ENCODE peak calls at places on chromosomes 4 and X, in seven cellular contexts. Z, W, R, B, U, J and O are unnamed samples.

GRCh38 chr4:107317596-107317995 is 281.5 kb upstream of the DKK2 start:
- DNase-seq in U (no peak), R (no peak), Z (no peak), J (no peak), W (no peak), B (no peak), O (no peak)

GRCh38 chrX:150848914-150849365 is 49.5 kb downstream of the CD99L2 start:
- DNase-seq in Z (no peak), R (no peak), B (no peak), U (no peak), J (peak; percentile 54), W (no peak), O (peak; percentile 73)

GRCh38 chr4:77310931-77311330 is 153.9 kb downstream of the CCNG2 start:
- DNase-seq in Z (no peak), W (no peak), U (no peak), R (no peak), J (no peak), B (no peak), O (no peak)

GRCh38 chrX:130339408-130340222 is at the start of gene SLC25A14:
- DNase-seq in W (peak; percentile 51), Z (peak; percentile 77), R (peak; percentile 53), U (peak; percentile 87), B (peak; percentile 85), J (peak; percentile 76), O (peak; percentile 72)

GRCh38 chr4:109026588-109026987 is 263.7 kb upstream of the ETNPPL start:
- DNase-seq in J (no peak), B (no peak), W (no peak), Z (no peak), R (no peak), U (no peak), O (no peak)

GRCh38 chrX:18701621-18702361 is 5.7 kb upstream of the PPEF1 start:
- DNase-seq in J (peak; percentile 4), R (no peak), Z (peak; percentile 26), B (no peak), U (peak; percentile 49), W (no peak), O (peak; percentile 47)

GRCh38 chr4:7904108-7904516 is 35.5 kb downstream of the AFAP1 start:
- DNase-seq in Z (no peak), U (no peak), W (no peak), B (no peak), J (no peak), R (no peak), O (no peak)

GRCh38 chr4:173040200-173040599 is 128.4 kb upstream of the GALNT7 start:
- DNase-seq in R (no peak), J (no peak), U (no peak), B (no peak), W (no peak), Z (peak; percentile 25), O (peak; percentile 92)

GRCh38 chrX:108537005-108537404 is 97.4 kb downstream of the COL4A5 start:
- DNase-seq in R (peak; percentile 20), B (no peak), Z (no peak), W (peak; percentile 13), J (peak; percentile 22), U (no peak), O (peak; percentile 9)

GRCh38 chrX:135295238-135295943 is 13.9 kb upstream of the ETDC start:
- DNase-seq in R (peak; percentile 28), Z (peak; percentile 25), J (no peak), W (no peak), U (peak; percentile 66), B (peak; percentile 72), O (no peak)

GRCh38 chr4:105709081-105709450 is 482 bp downstream of the GSTCD start:
- DNase-seq in B (no peak), W (peak; percentile 6), J (peak; percentile 10), Z (no peak), U (peak; percentile 54), R (no peak), O (peak; percentile 14)

GRCh38 chr4:139617702-139618490 is 47.7 kb upstream of the MGST2 start:
- DNase-seq in W (peak; percentile 37), U (no peak), R (no peak), J (peak; percentile 28), B (no peak), Z (no peak), O (no peak)

GRCh38 chr4:75909331-75909844 is 7.1 kb upstream of the PPEF2 start:
- DNase-seq in Z (no peak), B (no peak), W (no peak), U (no peak), J (no peak), R (no peak), O (no peak)
- TF ChIP-seq POLR2A in Z (no peak), B (no peak), W (no peak), U (no peak), J (no peak), R (no peak), O (no peak)

DNA sequence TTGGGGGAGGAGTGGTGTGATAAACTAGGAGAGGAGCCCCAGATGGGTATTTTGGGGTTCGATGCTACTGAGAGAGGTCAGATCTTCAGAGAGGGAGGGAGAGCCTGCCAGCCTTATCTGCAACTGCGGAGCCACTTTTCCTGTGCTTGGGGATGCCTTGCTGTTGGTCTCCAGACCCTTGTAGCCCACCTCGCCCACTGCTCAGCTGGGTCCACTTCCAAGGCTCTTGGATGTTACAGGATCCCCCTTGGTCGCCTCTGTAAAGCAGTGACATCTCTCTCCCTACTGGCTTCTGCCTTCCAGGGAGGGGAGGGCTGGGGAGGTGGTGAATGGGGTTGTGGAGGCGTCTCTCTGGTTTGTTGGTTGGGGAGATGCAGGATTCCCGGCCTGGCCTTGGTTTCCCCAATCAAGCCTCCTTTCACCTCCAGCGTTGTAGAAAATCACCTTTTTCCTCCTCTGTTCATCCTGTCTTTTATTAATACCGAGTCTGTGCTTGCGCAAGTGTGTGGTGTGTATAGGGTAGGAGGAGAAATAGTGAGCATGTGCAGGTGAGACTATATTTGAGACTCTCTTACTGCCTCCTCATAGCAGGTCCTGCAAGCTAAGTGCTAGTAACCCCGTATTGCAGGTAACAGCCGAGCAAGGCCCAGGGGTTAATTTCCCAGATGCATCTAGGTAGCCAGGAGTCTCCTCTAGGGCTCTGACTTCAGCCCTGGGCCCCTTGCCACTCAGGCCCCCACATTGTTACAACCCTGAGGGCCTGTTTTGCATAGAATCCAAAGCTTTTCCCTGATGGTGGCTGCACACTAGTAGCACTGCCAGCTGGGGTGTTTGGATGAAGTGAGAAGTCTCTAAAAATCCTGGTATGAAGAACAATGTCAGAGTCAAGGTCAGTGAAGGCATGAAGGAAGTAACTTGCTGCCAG is 337.5 kb downstream of the ARHGAP10 start:
- DNase-seq in B (no peak), U (no peak), R (no peak), J (no peak), Z (no peak), W (no peak), O (no peak)
- H3K4me1 ChIP-seq in B (peaks cover 62% of the 10 kb centered on the region), U (no peaks in the 10 kb centered on the region), R (no peaks in the 10 kb centered on the region), J (no peaks in the 10 kb centered on the region), Z (peaks cover 23% of the 10 kb centered on the region), W (no peaks in the 10 kb centered on the region), O (peaks cover 6% of the 10 kb centered on the region)

DNA sequence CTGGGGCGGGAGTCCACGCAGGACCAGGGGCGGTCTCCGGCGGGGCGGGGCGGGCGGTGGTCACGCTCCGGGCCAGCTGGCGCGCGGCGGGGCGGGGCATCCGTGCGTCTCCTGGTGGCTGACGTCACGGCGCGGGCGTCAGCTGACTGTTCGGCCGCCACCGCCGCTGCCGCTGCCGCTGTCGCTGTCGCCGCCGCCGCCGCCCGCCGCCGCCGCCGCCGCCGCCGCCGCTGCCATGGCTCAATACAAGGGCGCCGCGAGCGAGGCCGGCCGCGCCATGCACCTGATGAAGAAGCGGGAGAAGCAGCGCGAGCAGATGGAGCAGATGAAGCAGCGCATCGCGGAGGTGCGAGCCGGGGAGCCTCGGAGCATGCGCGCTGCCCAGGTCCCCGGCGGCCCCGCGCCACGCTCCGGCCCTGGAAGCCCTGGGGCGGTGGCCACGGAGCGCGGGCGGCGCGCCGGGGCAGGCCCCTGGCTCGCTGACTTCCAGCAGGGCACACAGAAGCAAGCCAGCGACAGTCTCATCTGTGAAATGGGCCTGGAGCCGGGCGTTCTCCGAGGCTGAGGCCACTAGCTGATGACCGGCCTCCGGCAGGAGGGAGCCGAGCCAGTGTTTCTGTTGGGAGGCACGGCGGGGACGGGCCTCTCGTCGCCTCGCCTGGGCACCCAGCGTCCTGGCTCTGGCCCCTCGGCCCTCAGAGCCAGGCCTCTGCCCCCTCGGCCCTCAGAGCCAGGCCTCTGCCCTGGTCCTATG is at the start of gene FAM50A:
- DNase-seq in J (no peak), B (peak; percentile 90), W (no peak), R (peak; percentile 81), Z (peak; percentile 80), U (peak; percentile 92), O (peak; percentile 86)
- TF ChIP-seq POLR2A in J (no peak), B (no peak), W (no peak), R (peak; percentile 52), Z (peak; percentile 50), U (no peak), O (no peak)

DNA sequence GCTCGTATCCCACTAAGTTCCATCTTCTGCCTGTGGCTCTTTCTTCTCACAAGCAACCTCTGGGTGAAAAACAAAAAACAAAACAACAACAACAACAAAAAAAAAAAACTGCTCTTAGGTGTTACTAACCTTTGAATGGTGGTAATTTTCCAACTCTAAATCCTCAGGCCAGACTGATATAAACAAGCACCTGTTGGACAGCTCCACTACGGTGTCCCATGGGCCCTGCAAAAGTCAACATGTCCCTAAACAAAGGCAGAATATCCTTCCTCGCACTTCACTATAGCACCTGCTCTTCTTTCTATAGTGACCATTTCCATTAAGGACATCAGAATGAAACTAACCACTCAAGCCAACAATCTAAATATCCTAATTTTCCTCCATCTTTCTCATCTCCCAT is 54.6 kb upstream of the PARM1 start:
- DNase-seq in B (no peak), R (no peak), W (no peak), J (no peak), Z (no peak), U (no peak), O (no peak)
- H3K4me1 ChIP-seq in B (no peaks in the 10 kb centered on the region), R (no peaks in the 10 kb centered on the region), W (no peaks in the 10 kb centered on the region), J (no peaks in the 10 kb centered on the region), Z (no peaks in the 10 kb centered on the region), U (no peaks in the 10 kb centered on the region), O (no peaks in the 10 kb centered on the region)

DNA sequence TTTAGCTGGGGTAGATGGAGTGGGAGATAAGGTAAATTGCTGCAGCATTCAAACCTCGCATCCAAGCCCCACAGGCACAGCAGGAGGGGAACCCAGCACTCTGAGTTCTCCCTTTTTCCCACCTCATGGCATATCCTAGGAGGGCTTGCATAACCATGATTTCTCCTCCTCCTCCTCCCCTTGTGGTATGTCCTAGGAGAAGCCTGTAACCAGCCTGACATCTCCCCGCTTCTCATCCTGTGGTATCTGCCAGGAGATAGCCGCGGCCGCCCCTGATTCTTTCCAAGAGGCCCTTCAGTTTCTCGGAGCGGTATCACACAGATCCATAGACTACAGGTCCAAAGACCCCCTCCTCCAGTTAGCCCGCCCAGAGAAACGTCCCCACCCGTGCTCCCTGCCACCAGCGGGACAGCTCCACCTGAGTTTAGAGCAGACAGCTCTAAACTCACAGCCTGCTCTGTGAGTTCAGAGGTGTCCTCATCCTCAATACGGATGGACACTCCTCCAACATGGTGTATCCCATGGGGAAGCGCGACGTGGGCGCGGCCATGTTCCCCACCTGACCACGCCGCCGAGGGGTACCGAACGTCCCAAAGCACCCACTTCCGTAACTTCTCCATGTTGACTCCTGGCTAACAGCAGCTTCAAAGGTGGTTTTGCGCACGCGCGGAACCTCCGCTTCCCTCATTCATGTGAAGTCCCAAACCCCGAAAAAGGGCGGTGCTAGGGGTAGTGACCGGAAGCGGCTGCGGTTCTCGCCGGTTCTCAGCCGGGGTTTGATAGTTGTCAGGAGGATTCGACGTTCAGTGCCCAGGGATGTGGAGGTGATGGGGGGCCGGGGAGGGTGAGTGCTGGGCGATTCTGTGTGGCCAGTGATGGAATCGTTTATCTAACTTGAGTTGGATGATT is at the start of gene ZNF81:
- DNase-seq in R (peak; percentile 94), W (peak; percentile 90), J (peak; percentile 93), Z (peak; percentile 95), U (peak; percentile 98), B (peak; percentile 97), O (peak; percentile 95)
- TF ChIP-seq POLR2A in R (peak; percentile 36), W (no peak), J (peak; percentile 20), Z (no peak), U (peak; percentile 42), B (no peak), O (peak; percentile 37)